ENCODE peak calls at places on chromosomes 5 and 9, in five cellular contexts. X, G, Q, S and Z are unnamed samples.

GRCh38 chr5:136113606-136114005 is 19.0 kb upstream of the SMAD5 start:
- DNase-seq in X (no peak), G (no peak), Q (no peak), S (no peak), Z (no peak)

GRCh38 chr9:18606281-18606680 is 132.3 kb downstream of the ADAMTSL1 start:
- DNase-seq in X (no peak), G (no peak), Q (no peak), S (no peak), Z (no peak)

GRCh38 chr5:95221234-95221633 is 63.7 kb downstream of the MCTP1 start:
- DNase-seq in X (no peak), G (no peak), Q (no peak), S (no peak), Z (no peak)

GRCh38 chr5:138339086-138339456 is 1.0 kb downstream of the FAM53C start:
- DNase-seq in X (no peak), G (no peak), Q (no peak), S (no peak), Z (no peak)

GRCh38 chr9:4192450-4192849 is 107.4 kb downstream of the GLIS3 start:
- DNase-seq in X (no peak), G (no peak), Q (no peak), S (no peak), Z (no peak)

GRCh38 chr5:66713998-66714397 is 117.8 kb downstream of the MAST4 start:
- DNase-seq in X (no peak), G (no peak), Q (no peak), S (no peak), Z (no peak)

GRCh38 chr9:116156621-116157314 is 3.2 kb downstream of the PAPPA start:
- DNase-seq in X (peak), G (no peak), Q (peak), S (no peak), Z (no peak)

GRCh38 chr9:119763260-119763659 is 394.0 kb upstream of the BRINP1 start:
- DNase-seq in X (peak), G (no peak), Q (no peak), S (no peak), Z (no peak)

GRCh38 chr9:72661401-72662135 is 140.2 kb downstream of the TMC1 start:
- DNase-seq in X (no peak), G (no peak), Q (no peak), S (no peak), Z (no peak)

GRCh38 chr5:125410501-125411162 is 664.2 kb upstream of the ZNF608 start:
- DNase-seq in X (peak), G (no peak), Q (no peak), S (no peak), Z (no peak)

GRCh38 chr5:56711191-56711590 is 104.2 kb upstream of the MAP3K1 start:
- DNase-seq in X (no peak), G (no peak), Q (no peak), S (no peak), Z (no peak)

GRCh38 chr9:93645149-93645889 is 68.9 kb downstream of the PHF2 start:
- DNase-seq in X (no peak), G (no peak), Q (no peak), S (no peak), Z (no peak)

GRCh38 chr5:176132471-176133288 is 105.5 kb upstream of the SIMC1 start:
- DNase-seq in X (no peak), G (no peak), Q (no peak), S (no peak), Z (no peak)

GRCh38 chr9:70387663-70388062 is 26.8 kb downstream of the KLF9 start:
- DNase-seq in X (no peak), G (no peak), Q (no peak), S (no peak), Z (no peak)

GRCh38 chr5:171162602-171163001 is 146.4 kb upstream of the TLX3 start:
- DNase-seq in X (peak), G (no peak), Q (peak), S (no peak), Z (no peak)

GRCh38 chr9:16179566-16179965 is 626.7 kb downstream of the CCDC171 start:
- DNase-seq in X (no peak), G (no peak), Q (no peak), S (no peak), Z (no peak)

GRCh38 chr9:131709741-131710499 is 30.0 kb downstream of the RAPGEF1 start:
- DNase-seq in X (no peak), G (peak), Q (no peak), S (no peak), Z (no peak)

GRCh38 chr5:16238018-16238417 is 58.4 kb upstream of the MARCHF11 start:
- DNase-seq in X (no peak), G (no peak), Q (no peak), S (no peak), Z (no peak)

GRCh38 chr5:164184158-164184557 is 678.7 kb downstream of the MAT2B start:
- DNase-seq in X (peak), G (no peak), Q (no peak), S (no peak), Z (no peak)

GRCh38 chr5:129387944-129388343 is 72.2 kb upstream of the ADAMTS19 start:
- DNase-seq in X (no peak), G (no peak), Q (no peak), S (no peak), Z (no peak)

GRCh38 chr5:160640417-160640816 is 211.6 kb downstream of the ATP10B start:
- DNase-seq in X (no peak), G (no peak), Q (no peak), S (no peak), Z (peak)

GRCh38 chr9:77575785-77576184 is 72.3 kb downstream of the GNA14 start:
- DNase-seq in X (no peak), G (no peak), Q (peak), S (no peak), Z (no peak)

GRCh38 chr9:126152622-126153362 is 173.8 kb upstream of the MVB12B start:
- DNase-seq in X (no peak), G (no peak), Q (no peak), S (no peak), Z (no peak)

GRCh38 chr9:89919171-89919681 is 314.4 kb downstream of the GADD45G start:
- DNase-seq in X (no peak), G (peak), Q (peak), S (peak), Z (no peak)

GRCh38 chr9:127899200-127899943 is at the start of gene ST6GALNAC6:
- DNase-seq in X (peak), G (no peak), Q (peak), S (no peak), Z (peak)

GRCh38 chr5:159022178-159022556 is 77.5 kb downstream of the EBF1 start:
- DNase-seq in X (peak), G (no peak), Q (no peak), S (no peak), Z (no peak)

GRCh38 chr9:131045300-131046092 is 36.5 kb downstream of the LAMC3 start:
- DNase-seq in X (no peak), G (no peak), Q (peak), S (no peak), Z (no peak)

GRCh38 chr9:137745541-137745991 is 126.8 kb downstream of the EHMT1 start:
- DNase-seq in X (no peak), G (peak), Q (peak), S (peak), Z (no peak)

GRCh38 chr5:59275537-59276276 is 617.8 kb downstream of the PDE4D start:
- DNase-seq in X (no peak), G (no peak), Q (no peak), S (no peak), Z (no peak)

GRCh38 chr9:119556129-119556875 is 187.1 kb upstream of the BRINP1 start:
- DNase-seq in X (peak), G (no peak), Q (peak), S (peak), Z (peak)

GRCh38 chr9:92725726-92726125 is 38.9 kb downstream of the BICD2 start:
- DNase-seq in X (no peak), G (no peak), Q (no peak), S (no peak), Z (no peak)

GRCh38 chr5:95050708-95051107 is 234.2 kb downstream of the MCTP1 start:
- DNase-seq in X (no peak), G (no peak), Q (no peak), S (no peak), Z (no peak)

GRCh38 chr5:38782185-38782584 is 63.6 kb upstream of the OSMR start:
- DNase-seq in X (no peak), G (no peak), Q (no peak), S (no peak), Z (no peak)

GRCh38 chr9:105079457-105079856 is 151.5 kb upstream of the ABCA1 start:
- DNase-seq in X (no peak), G (no peak), Q (no peak), S (no peak), Z (no peak)

GRCh38 chr9:100670719-100671118 is 92.8 kb downstream of the CAVIN4 start:
- DNase-seq in X (no peak), G (no peak), Q (no peak), S (no peak), Z (no peak)

GRCh38 chr5:152607393-152608165 is 202.5 kb upstream of the NMUR2 start:
- DNase-seq in X (no peak), G (no peak), Q (no peak), S (no peak), Z (no peak)

GRCh38 chr5:156094001-156094400 is 233.0 kb upstream of the SGCD start:
- DNase-seq in X (no peak), G (no peak), Q (no peak), S (no peak), Z (no peak)

GRCh38 chr9:134236001-134236421 is 71.6 kb upstream of the RNU6ATAC start:
- DNase-seq in X (no peak), G (no peak), Q (no peak), S (no peak), Z (no peak)

GRCh38 chr5:150289551-150290390 is at the start of gene CAMK2A:
- DNase-seq in X (peak), G (no peak), Q (no peak), S (no peak), Z (no peak)

GRCh38 chr5:1274471-1274870 is 20.4 kb downstream of the TERT start:
- DNase-seq in X (no peak), G (no peak), Q (no peak), S (no peak), Z (no peak)

GRCh38 chr5:1272201-1272600 is 22.7 kb downstream of the TERT start:
- DNase-seq in X (no peak), G (no peak), Q (no peak), S (no peak), Z (no peak)

GRCh38 chr5:1276930-1277329 is 17.9 kb downstream of the TERT start:
- DNase-seq in X (no peak), G (no peak), Q (no peak), S (no peak), Z (no peak)

GRCh38 chr5:1270933-1271914 is 23.6 kb downstream of the TERT start:
- DNase-seq in X (no peak), G (no peak), Q (no peak), S (no peak), Z (no peak)

GRCh38 chr5:1273745-1274144 is 21.1 kb downstream of the TERT start:
- DNase-seq in X (no peak), G (no peak), Q (no peak), S (no peak), Z (no peak)
- TF ChIP-seq GABPA in X (no peak), G (no peak), Q (no peak), S (no peak), Z (no peak)

GRCh38 chr5:42595597-42595996 is 161.0 kb upstream of the CCDC152 start:
- DNase-seq in X (no peak), G (no peak), Q (no peak), S (no peak), Z (no peak)
- TF ChIP-seq REST in X (no peak), G (no peak), Q (no peak), S (no peak), Z (no peak)

GRCh38 chr9:35733109-35733541 is 659 bp downstream of the CREB3 start:
- DNase-seq in X (peak), G (no peak), Q (peak), S (peak), Z (no peak)
- TF ChIP-seq POLR2AphosphoS5 in X (no peak), G (no peak), Q (no peak), S (peak), Z (no peak)

GRCh38 chr5:134545070-134545868 is 19.8 kb downstream of the JADE2 start:
- DNase-seq in X (no peak), G (no peak), Q (no peak), S (no peak), Z (peak)

GRCh38 chr5:134547999-134548626 is 22.6 kb downstream of the JADE2 start:
- DNase-seq in X (no peak), G (no peak), Q (no peak), S (no peak), Z (no peak)

GRCh38 chr5:134549714-134550113 is 24.2 kb downstream of the JADE2 start:
- DNase-seq in X (no peak), G (no peak), Q (no peak), S (no peak), Z (no peak)

GRCh38 chr5:134550271-134551214 is 25.1 kb downstream of the JADE2 start:
- DNase-seq in X (no peak), G (no peak), Q (no peak), S (no peak), Z (no peak)

DNA sequence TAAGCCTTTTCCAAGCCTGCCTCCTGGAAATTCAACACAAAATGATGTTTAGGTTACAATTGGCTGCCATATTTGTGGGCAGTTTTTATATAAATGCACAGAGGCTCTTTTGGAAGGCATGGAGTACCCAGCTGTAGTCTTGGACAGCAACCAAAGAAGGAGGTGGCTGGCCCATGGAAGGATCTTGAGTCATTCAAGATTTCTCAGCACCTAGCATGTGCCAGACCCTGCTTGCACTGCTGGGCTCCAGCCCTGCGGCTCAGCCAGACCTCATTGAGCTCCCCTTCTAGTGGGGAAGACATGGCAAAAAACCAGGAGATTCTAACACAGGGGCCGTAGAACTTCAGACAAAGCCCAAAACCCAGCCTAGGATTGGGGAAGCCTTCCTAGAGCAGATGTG is 22.1 kb downstream of the JADE2 start:
- DNase-seq in X (no peak), G (no peak), Q (no peak), S (no peak), Z (no peak)
- TF ChIP-seq GABPA in X (no peak), G (no peak), Q (no peak), S (no peak), Z (no peak)

DNA sequence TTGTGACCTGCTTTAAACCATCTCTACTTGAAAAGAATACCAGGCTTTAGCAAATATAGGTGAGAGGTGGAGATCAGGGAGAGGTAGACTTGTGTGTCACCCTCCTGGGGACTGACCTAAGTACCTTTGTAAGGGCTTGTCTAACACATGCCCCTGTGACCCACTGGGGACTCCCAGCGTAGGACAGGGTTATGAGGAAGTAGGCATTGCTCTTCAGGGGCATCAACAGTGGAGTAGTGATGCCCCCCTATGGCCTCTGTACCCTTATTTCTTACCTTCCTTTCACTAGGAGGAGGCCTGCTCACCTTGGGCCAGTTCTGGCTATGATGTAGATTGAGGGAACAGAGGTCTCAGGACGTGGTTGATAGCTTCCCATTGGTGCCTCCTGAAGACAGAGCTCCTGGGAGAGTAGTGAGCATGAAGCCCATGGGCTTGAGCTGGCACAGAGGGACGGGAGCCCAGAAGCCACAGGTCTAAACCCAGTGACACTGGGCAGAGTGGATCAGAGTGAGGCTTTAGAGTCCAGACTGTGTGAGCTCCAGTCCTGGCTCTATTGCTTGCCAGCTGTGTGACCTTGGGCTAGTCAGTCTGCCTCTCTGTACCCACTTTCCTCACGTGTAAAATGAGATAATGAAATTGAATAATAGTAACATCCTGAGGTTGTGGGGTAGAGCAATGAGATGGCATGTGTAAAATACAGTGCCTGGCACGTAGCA is 191.7 kb downstream of the AOPEP start:
- DNase-seq in X (no peak), G (peak), Q (no peak), S (peak), Z (peak)
- TF ChIP-seq REST in X (no peak), G (no peak), Q (no peak), S (no peak), Z (no peak)

GRCh38 chr9:107675476-107676264 is 186.1 kb upstream of the KLF4 start:
- DNase-seq in X (no peak), G (no peak), Q (no peak), S (no peak), Z (peak)

GRCh38 chr9:107674252-107674936 is 184.8 kb upstream of the KLF4 start:
- DNase-seq in X (no peak), G (no peak), Q (no peak), S (no peak), Z (no peak)

GRCh38 chr9:107671588-107671987 is 182.0 kb upstream of the KLF4 start:
- DNase-seq in X (no peak), G (no peak), Q (no peak), S (no peak), Z (no peak)

DNA sequence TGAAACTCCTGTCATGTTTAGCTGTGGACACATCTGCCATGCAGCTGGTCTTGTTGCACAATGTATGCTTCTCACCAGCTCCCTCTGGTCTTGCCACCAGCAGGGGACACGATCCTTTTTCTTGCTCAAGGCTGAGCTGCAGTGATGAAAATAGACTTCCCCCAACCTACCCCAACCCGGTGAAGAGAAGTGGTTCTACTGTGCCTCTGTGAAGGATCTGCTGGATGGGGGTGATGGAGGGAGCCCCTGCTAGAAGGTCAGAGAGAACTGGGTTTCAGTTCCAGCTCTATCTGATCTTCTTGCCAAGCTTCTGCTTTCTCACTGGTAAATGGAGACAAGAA is 185.3 kb upstream of the KLF4 start:
- DNase-seq in X (no peak), G (no peak), Q (no peak), S (no peak), Z (peak)
- TF ChIP-seq POLR2AphosphoS5 in X (no peak), G (no peak), Q (no peak), S (no peak), Z (peak)

GRCh38 chr5:17355585-17356346 is 138.3 kb downstream of the BASP1 start:
- DNase-seq in X (no peak), G (no peak), Q (no peak), S (no peak), Z (no peak)
- TF ChIP-seq GABPA in X (no peak), G (no peak), Q (no peak), S (no peak), Z (no peak)

DNA sequence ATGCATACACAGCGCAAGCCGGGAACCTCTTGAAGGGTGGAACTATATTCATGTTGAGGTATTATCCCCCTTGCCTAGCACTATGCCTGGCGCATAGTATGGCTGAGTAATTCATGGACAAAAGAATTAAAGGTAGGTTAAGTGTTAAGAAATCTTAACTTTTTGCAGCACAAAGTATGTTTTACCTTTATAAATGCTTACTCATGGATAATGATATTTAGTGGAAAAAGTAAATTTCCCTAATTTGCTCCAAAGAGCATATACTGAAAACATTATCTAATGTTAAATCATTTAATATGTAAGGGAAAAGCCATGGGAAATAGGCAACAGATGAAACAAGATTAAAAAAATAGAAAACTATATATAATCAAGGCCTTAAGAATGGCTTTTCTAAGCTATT is 296.2 kb downstream of the PJA2 start:
- DNase-seq in X (no peak), G (no peak), Q (no peak), S (no peak), Z (no peak)
- TF ChIP-seq REST in X (no peak), G (no peak), Q (no peak), S (no peak), Z (no peak)

GRCh38 chr9:98146101-98146991 is 27.3 kb upstream of the TRIM14 start:
- DNase-seq in X (peak), G (peak), Q (no peak), S (peak), Z (peak)
- TF ChIP-seq POLR2AphosphoS5 in X (no peak), G (no peak), Q (no peak), S (no peak), Z (no peak)

DNA sequence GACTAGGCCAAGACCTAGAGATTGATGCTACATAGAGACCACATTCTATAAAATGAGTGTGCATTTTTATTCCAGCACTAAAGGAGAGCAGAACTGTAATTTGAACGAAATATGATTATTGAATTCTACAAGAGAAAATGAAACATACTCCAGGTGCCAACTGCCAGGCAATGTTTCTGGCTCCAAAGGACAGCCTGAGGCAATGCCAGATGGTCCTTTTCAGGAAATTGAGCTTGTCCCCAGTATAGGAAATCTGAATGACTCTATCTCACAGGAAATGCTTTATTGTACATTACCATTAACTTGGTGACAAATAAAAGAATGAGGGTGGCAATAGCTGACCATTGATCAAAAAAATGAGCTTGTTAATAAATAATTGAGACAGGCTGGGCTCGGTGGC is 28.7 kb upstream of the RASGRF2 start:
- DNase-seq in X (peak), G (no peak), Q (no peak), S (no peak), Z (no peak)
- TF ChIP-seq GABPA in X (no peak), G (no peak), Q (no peak), S (no peak), Z (no peak)